ENCODE peak calls at places on chromosomes 12 and 14, in eight cellular contexts. One of them, this sample, is unnamed.

GRCh38 chr14:87934185-87934584 is 58.8 kb downstream of the GALC start:
- DNase-seq in hypothalamus: no peak
- DNase-seq in esophagus squamous epithelium: no peak
- DNase-seq in nucleus accumbens: no peak
- DNase-seq in activated CD4-positive, CD25-positive, alpha-beta regulatory T cell treated with anti-CD3 and anti-CD28 coated beads, Interleukin-2, amount 50 U/mL, for 16 hours: no peak
- DNase-seq in NCI-H460: no peak
- DNase-seq in NCI-H2171 treated with DMSO at 0.1 percent for 48 hours: no peak
- DNase-seq in T-helper 2 cell: no peak
- DNase-seq in this sample: no peak

GRCh38 chr12:21476949-21477348 is 24.5 kb downstream of the RECQL start:
- DNase-seq in hypothalamus: no peak
- DNase-seq in esophagus squamous epithelium: no peak
- DNase-seq in nucleus accumbens: no peak
- DNase-seq in activated CD4-positive, CD25-positive, alpha-beta regulatory T cell treated with anti-CD3 and anti-CD28 coated beads, Interleukin-2, amount 50 U/mL, for 16 hours: no peak
- DNase-seq in NCI-H460: no peak
- DNase-seq in NCI-H2171 treated with DMSO at 0.1 percent for 48 hours: no peak
- DNase-seq in T-helper 2 cell: no peak
- DNase-seq in this sample: no peak

GRCh38 chr12:27048822-27049752 is 26.7 kb downstream of the MED21 start:
- DNase-seq in hypothalamus: no peak
- DNase-seq in esophagus squamous epithelium: no peak
- DNase-seq in nucleus accumbens: no peak
- DNase-seq in activated CD4-positive, CD25-positive, alpha-beta regulatory T cell treated with anti-CD3 and anti-CD28 coated beads, Interleukin-2, amount 50 U/mL, for 16 hours: no peak
- DNase-seq in NCI-H460: peak
- DNase-seq in NCI-H2171 treated with DMSO at 0.1 percent for 48 hours: no peak
- DNase-seq in T-helper 2 cell: no peak
- DNase-seq in this sample: no peak

GRCh38 chr12:70190252-70191010 is 52.8 kb upstream of the CNOT2 start:
- DNase-seq in hypothalamus: no peak
- DNase-seq in esophagus squamous epithelium: no peak
- DNase-seq in nucleus accumbens: no peak
- DNase-seq in activated CD4-positive, CD25-positive, alpha-beta regulatory T cell treated with anti-CD3 and anti-CD28 coated beads, Interleukin-2, amount 50 U/mL, for 16 hours: no peak
- DNase-seq in NCI-H460: no peak
- DNase-seq in NCI-H2171 treated with DMSO at 0.1 percent for 48 hours: no peak
- DNase-seq in T-helper 2 cell: no peak
- DNase-seq in this sample: no peak

GRCh38 chr14:57502581-57503254 is 9.1 kb upstream of the CCDC198 start:
- DNase-seq in hypothalamus: no peak
- DNase-seq in esophagus squamous epithelium: no peak
- DNase-seq in nucleus accumbens: no peak
- DNase-seq in activated CD4-positive, CD25-positive, alpha-beta regulatory T cell treated with anti-CD3 and anti-CD28 coated beads, Interleukin-2, amount 50 U/mL, for 16 hours: no peak
- DNase-seq in NCI-H460: no peak
- DNase-seq in NCI-H2171 treated with DMSO at 0.1 percent for 48 hours: peak
- DNase-seq in T-helper 2 cell: no peak
- DNase-seq in this sample: no peak

GRCh38 chr14:20657216-20658211 is 16.0 kb upstream of the OR6S1 start:
- DNase-seq in hypothalamus: no peak
- DNase-seq in esophagus squamous epithelium: no peak
- DNase-seq in nucleus accumbens: no peak
- DNase-seq in activated CD4-positive, CD25-positive, alpha-beta regulatory T cell treated with anti-CD3 and anti-CD28 coated beads, Interleukin-2, amount 50 U/mL, for 16 hours: no peak
- DNase-seq in NCI-H460: no peak
- DNase-seq in NCI-H2171 treated with DMSO at 0.1 percent for 48 hours: no peak
- DNase-seq in T-helper 2 cell: no peak
- DNase-seq in this sample: no peak

GRCh38 chr12:109502332-109502731 is 24.9 kb downstream of the UBE3B start:
- DNase-seq in hypothalamus: no peak
- DNase-seq in esophagus squamous epithelium: no peak
- DNase-seq in nucleus accumbens: peak
- DNase-seq in activated CD4-positive, CD25-positive, alpha-beta regulatory T cell treated with anti-CD3 and anti-CD28 coated beads, Interleukin-2, amount 50 U/mL, for 16 hours: no peak
- DNase-seq in NCI-H460: no peak
- DNase-seq in NCI-H2171 treated with DMSO at 0.1 percent for 48 hours: no peak
- DNase-seq in T-helper 2 cell: no peak
- DNase-seq in this sample: no peak

GRCh38 chr14:106605548-106606448 is 1079.4 kb downstream of the TMEM121 start:
- DNase-seq in hypothalamus: no peak
- DNase-seq in esophagus squamous epithelium: peak
- DNase-seq in nucleus accumbens: no peak
- DNase-seq in activated CD4-positive, CD25-positive, alpha-beta regulatory T cell treated with anti-CD3 and anti-CD28 coated beads, Interleukin-2, amount 50 U/mL, for 16 hours: peak
- DNase-seq in NCI-H460: no peak
- DNase-seq in NCI-H2171 treated with DMSO at 0.1 percent for 48 hours: peak
- DNase-seq in T-helper 2 cell: peak
- DNase-seq in this sample: no peak

GRCh38 chr14:103348154-103348553 is 14.1 kb downstream of the EIF5 start:
- DNase-seq in hypothalamus: no peak
- DNase-seq in esophagus squamous epithelium: no peak
- DNase-seq in nucleus accumbens: no peak
- DNase-seq in activated CD4-positive, CD25-positive, alpha-beta regulatory T cell treated with anti-CD3 and anti-CD28 coated beads, Interleukin-2, amount 50 U/mL, for 16 hours: no peak
- DNase-seq in NCI-H460: no peak
- DNase-seq in NCI-H2171 treated with DMSO at 0.1 percent for 48 hours: no peak
- DNase-seq in T-helper 2 cell: no peak
- DNase-seq in this sample: no peak

GRCh38 chr14:92540472-92541048 is 27.0 kb downstream of the RIN3 start:
- DNase-seq in hypothalamus: no peak
- DNase-seq in esophagus squamous epithelium: peak
- DNase-seq in nucleus accumbens: peak
- DNase-seq in activated CD4-positive, CD25-positive, alpha-beta regulatory T cell treated with anti-CD3 and anti-CD28 coated beads, Interleukin-2, amount 50 U/mL, for 16 hours: no peak
- DNase-seq in NCI-H460: peak
- DNase-seq in NCI-H2171 treated with DMSO at 0.1 percent for 48 hours: peak
- DNase-seq in T-helper 2 cell: no peak
- DNase-seq in this sample: no peak

GRCh38 chr14:53967606-53968005 is 11.0 kb upstream of the BMP4 start:
- DNase-seq in hypothalamus: no peak
- DNase-seq in esophagus squamous epithelium: no peak
- DNase-seq in nucleus accumbens: no peak
- DNase-seq in activated CD4-positive, CD25-positive, alpha-beta regulatory T cell treated with anti-CD3 and anti-CD28 coated beads, Interleukin-2, amount 50 U/mL, for 16 hours: no peak
- DNase-seq in NCI-H460: no peak
- DNase-seq in NCI-H2171 treated with DMSO at 0.1 percent for 48 hours: no peak
- DNase-seq in T-helper 2 cell: no peak
- DNase-seq in this sample: no peak

GRCh38 chr12:128818065-128819022 is 5.4 kb downstream of the SLC15A4 start:
- DNase-seq in hypothalamus: no peak
- DNase-seq in esophagus squamous epithelium: no peak
- DNase-seq in nucleus accumbens: no peak
- DNase-seq in activated CD4-positive, CD25-positive, alpha-beta regulatory T cell treated with anti-CD3 and anti-CD28 coated beads, Interleukin-2, amount 50 U/mL, for 16 hours: no peak
- DNase-seq in NCI-H460: no peak
- DNase-seq in NCI-H2171 treated with DMSO at 0.1 percent for 48 hours: no peak
- DNase-seq in T-helper 2 cell: no peak
- DNase-seq in this sample: no peak

GRCh38 chr12:10498042-10498441 is 7.6 kb upstream of the EIF2S3B start:
- DNase-seq in hypothalamus: no peak
- DNase-seq in esophagus squamous epithelium: no peak
- DNase-seq in nucleus accumbens: no peak
- DNase-seq in activated CD4-positive, CD25-positive, alpha-beta regulatory T cell treated with anti-CD3 and anti-CD28 coated beads, Interleukin-2, amount 50 U/mL, for 16 hours: no peak
- DNase-seq in NCI-H460: no peak
- DNase-seq in NCI-H2171 treated with DMSO at 0.1 percent for 48 hours: no peak
- DNase-seq in T-helper 2 cell: no peak
- DNase-seq in this sample: no peak

GRCh38 chr12:116717466-116718457 is 20.1 kb downstream of the SPRING1 start:
- DNase-seq in hypothalamus: no peak
- DNase-seq in esophagus squamous epithelium: no peak
- DNase-seq in nucleus accumbens: peak
- DNase-seq in activated CD4-positive, CD25-positive, alpha-beta regulatory T cell treated with anti-CD3 and anti-CD28 coated beads, Interleukin-2, amount 50 U/mL, for 16 hours: no peak
- DNase-seq in NCI-H460: no peak
- DNase-seq in NCI-H2171 treated with DMSO at 0.1 percent for 48 hours: no peak
- DNase-seq in T-helper 2 cell: no peak
- DNase-seq in this sample: no peak

GRCh38 chr12:49706351-49707126 is 666 bp downstream of the FMNL3 start:
- DNase-seq in hypothalamus: no peak
- DNase-seq in esophagus squamous epithelium: no peak
- DNase-seq in nucleus accumbens: peak
- DNase-seq in activated CD4-positive, CD25-positive, alpha-beta regulatory T cell treated with anti-CD3 and anti-CD28 coated beads, Interleukin-2, amount 50 U/mL, for 16 hours: no peak
- DNase-seq in NCI-H460: no peak
- DNase-seq in NCI-H2171 treated with DMSO at 0.1 percent for 48 hours: peak
- DNase-seq in T-helper 2 cell: no peak
- DNase-seq in this sample: no peak

GRCh38 chr14:102913341-102914211 is 8.9 kb upstream of the AMN start:
- DNase-seq in hypothalamus: no peak
- DNase-seq in esophagus squamous epithelium: no peak
- DNase-seq in nucleus accumbens: no peak
- DNase-seq in activated CD4-positive, CD25-positive, alpha-beta regulatory T cell treated with anti-CD3 and anti-CD28 coated beads, Interleukin-2, amount 50 U/mL, for 16 hours: no peak
- DNase-seq in NCI-H460: no peak
- DNase-seq in NCI-H2171 treated with DMSO at 0.1 percent for 48 hours: no peak
- DNase-seq in T-helper 2 cell: no peak
- DNase-seq in this sample: no peak

GRCh38 chr12:112418596-112419268 is at the start of gene PTPN11:
- DNase-seq in hypothalamus: peak
- DNase-seq in esophagus squamous epithelium: peak
- DNase-seq in nucleus accumbens: peak
- DNase-seq in activated CD4-positive, CD25-positive, alpha-beta regulatory T cell treated with anti-CD3 and anti-CD28 coated beads, Interleukin-2, amount 50 U/mL, for 16 hours: peak
- DNase-seq in NCI-H460: peak
- DNase-seq in NCI-H2171 treated with DMSO at 0.1 percent for 48 hours: peak
- DNase-seq in T-helper 2 cell: peak
- DNase-seq in this sample: peak

GRCh38 chr14:53951661-53952265 is 4.9 kb downstream of the BMP4 start:
- DNase-seq in hypothalamus: no peak
- DNase-seq in esophagus squamous epithelium: no peak
- DNase-seq in nucleus accumbens: no peak
- DNase-seq in activated CD4-positive, CD25-positive, alpha-beta regulatory T cell treated with anti-CD3 and anti-CD28 coated beads, Interleukin-2, amount 50 U/mL, for 16 hours: no peak
- DNase-seq in NCI-H460: no peak
- DNase-seq in NCI-H2171 treated with DMSO at 0.1 percent for 48 hours: no peak
- DNase-seq in T-helper 2 cell: no peak
- DNase-seq in this sample: no peak

GRCh38 chr14:61620130-61620946 is 75.0 kb upstream of the HIF1A start:
- DNase-seq in hypothalamus: no peak
- DNase-seq in esophagus squamous epithelium: no peak
- DNase-seq in nucleus accumbens: no peak
- DNase-seq in activated CD4-positive, CD25-positive, alpha-beta regulatory T cell treated with anti-CD3 and anti-CD28 coated beads, Interleukin-2, amount 50 U/mL, for 16 hours: no peak
- DNase-seq in NCI-H460: no peak
- DNase-seq in NCI-H2171 treated with DMSO at 0.1 percent for 48 hours: no peak
- DNase-seq in T-helper 2 cell: no peak
- DNase-seq in this sample: no peak

GRCh38 chr14:74502236-74503019 is 8.9 kb downstream of the ISCA2 start:
- DNase-seq in hypothalamus: no peak
- DNase-seq in esophagus squamous epithelium: no peak
- DNase-seq in nucleus accumbens: no peak
- DNase-seq in activated CD4-positive, CD25-positive, alpha-beta regulatory T cell treated with anti-CD3 and anti-CD28 coated beads, Interleukin-2, amount 50 U/mL, for 16 hours: no peak
- DNase-seq in NCI-H460: peak
- DNase-seq in NCI-H2171 treated with DMSO at 0.1 percent for 48 hours: peak
- DNase-seq in T-helper 2 cell: no peak
- DNase-seq in this sample: no peak

GRCh38 chr14:23379331-23380196 is 2.7 kb downstream of the CMTM5 start:
- DNase-seq in hypothalamus: no peak
- DNase-seq in esophagus squamous epithelium: no peak
- DNase-seq in nucleus accumbens: no peak
- DNase-seq in activated CD4-positive, CD25-positive, alpha-beta regulatory T cell treated with anti-CD3 and anti-CD28 coated beads, Interleukin-2, amount 50 U/mL, for 16 hours: peak
- DNase-seq in NCI-H460: peak
- DNase-seq in NCI-H2171 treated with DMSO at 0.1 percent for 48 hours: peak
- DNase-seq in T-helper 2 cell: peak
- DNase-seq in this sample: no peak

GRCh38 chr14:64878775-64879634 is 702 bp downstream of the SPTB start:
- DNase-seq in hypothalamus: no peak
- DNase-seq in esophagus squamous epithelium: no peak
- DNase-seq in nucleus accumbens: peak
- DNase-seq in activated CD4-positive, CD25-positive, alpha-beta regulatory T cell treated with anti-CD3 and anti-CD28 coated beads, Interleukin-2, amount 50 U/mL, for 16 hours: no peak
- DNase-seq in NCI-H460: no peak
- DNase-seq in NCI-H2171 treated with DMSO at 0.1 percent for 48 hours: peak
- DNase-seq in T-helper 2 cell: no peak
- DNase-seq in this sample: no peak

GRCh38 chr14:96090441-96091148 is 51.4 kb downstream of the C14orf132 start:
- DNase-seq in hypothalamus: peak
- DNase-seq in esophagus squamous epithelium: no peak
- DNase-seq in nucleus accumbens: peak
- DNase-seq in activated CD4-positive, CD25-positive, alpha-beta regulatory T cell treated with anti-CD3 and anti-CD28 coated beads, Interleukin-2, amount 50 U/mL, for 16 hours: no peak
- DNase-seq in NCI-H460: no peak
- DNase-seq in NCI-H2171 treated with DMSO at 0.1 percent for 48 hours: peak
- DNase-seq in T-helper 2 cell: no peak
- DNase-seq in this sample: no peak

GRCh38 chr12:86233126-86233525 is 23.1 kb downstream of the MGAT4C start:
- DNase-seq in hypothalamus: no peak
- DNase-seq in esophagus squamous epithelium: no peak
- DNase-seq in nucleus accumbens: no peak
- DNase-seq in activated CD4-positive, CD25-positive, alpha-beta regulatory T cell treated with anti-CD3 and anti-CD28 coated beads, Interleukin-2, amount 50 U/mL, for 16 hours: no peak
- DNase-seq in NCI-H460: no peak
- DNase-seq in NCI-H2171 treated with DMSO at 0.1 percent for 48 hours: no peak
- DNase-seq in T-helper 2 cell: no peak
- DNase-seq in this sample: no peak

GRCh38 chr12:10304161-10304574 is 3.5 kb upstream of the KLRD1 start:
- DNase-seq in hypothalamus: no peak
- DNase-seq in esophagus squamous epithelium: no peak
- DNase-seq in nucleus accumbens: no peak
- DNase-seq in activated CD4-positive, CD25-positive, alpha-beta regulatory T cell treated with anti-CD3 and anti-CD28 coated beads, Interleukin-2, amount 50 U/mL, for 16 hours: no peak
- DNase-seq in NCI-H460: no peak
- DNase-seq in NCI-H2171 treated with DMSO at 0.1 percent for 48 hours: no peak
- DNase-seq in T-helper 2 cell: no peak
- DNase-seq in this sample: no peak

GRCh38 chr12:63997198-63997597 is 152.7 kb downstream of the SRGAP1 start:
- DNase-seq in hypothalamus: no peak
- DNase-seq in esophagus squamous epithelium: no peak
- DNase-seq in nucleus accumbens: no peak
- DNase-seq in activated CD4-positive, CD25-positive, alpha-beta regulatory T cell treated with anti-CD3 and anti-CD28 coated beads, Interleukin-2, amount 50 U/mL, for 16 hours: no peak
- DNase-seq in NCI-H460: no peak
- DNase-seq in NCI-H2171 treated with DMSO at 0.1 percent for 48 hours: peak
- DNase-seq in T-helper 2 cell: no peak
- DNase-seq in this sample: no peak

GRCh38 chr12:123989168-123989567 is 16.2 kb downstream of the ZNF664 start:
- DNase-seq in hypothalamus: no peak
- DNase-seq in esophagus squamous epithelium: no peak
- DNase-seq in nucleus accumbens: no peak
- DNase-seq in activated CD4-positive, CD25-positive, alpha-beta regulatory T cell treated with anti-CD3 and anti-CD28 coated beads, Interleukin-2, amount 50 U/mL, for 16 hours: no peak
- DNase-seq in NCI-H460: no peak
- DNase-seq in NCI-H2171 treated with DMSO at 0.1 percent for 48 hours: no peak
- DNase-seq in T-helper 2 cell: no peak
- DNase-seq in this sample: no peak

GRCh38 chr14:59630281-59630963 is 53.8 kb upstream of the CCDC175 start:
- DNase-seq in hypothalamus: peak
- DNase-seq in esophagus squamous epithelium: no peak
- DNase-seq in nucleus accumbens: peak
- DNase-seq in activated CD4-positive, CD25-positive, alpha-beta regulatory T cell treated with anti-CD3 and anti-CD28 coated beads, Interleukin-2, amount 50 U/mL, for 16 hours: no peak
- DNase-seq in NCI-H460: peak
- DNase-seq in NCI-H2171 treated with DMSO at 0.1 percent for 48 hours: peak
- DNase-seq in T-helper 2 cell: no peak
- DNase-seq in this sample: no peak

GRCh38 chr12:89163918-89164317 is 188.4 kb downstream of the DUSP6 start:
- DNase-seq in hypothalamus: no peak
- DNase-seq in esophagus squamous epithelium: no peak
- DNase-seq in nucleus accumbens: no peak
- DNase-seq in activated CD4-positive, CD25-positive, alpha-beta regulatory T cell treated with anti-CD3 and anti-CD28 coated beads, Interleukin-2, amount 50 U/mL, for 16 hours: no peak
- DNase-seq in NCI-H460: no peak
- DNase-seq in NCI-H2171 treated with DMSO at 0.1 percent for 48 hours: no peak
- DNase-seq in T-helper 2 cell: no peak
- DNase-seq in this sample: no peak

GRCh38 chr14:90553921-90554336 is 157.1 kb downstream of the CALM1 start:
- DNase-seq in hypothalamus: no peak
- DNase-seq in esophagus squamous epithelium: no peak
- DNase-seq in nucleus accumbens: peak
- DNase-seq in activated CD4-positive, CD25-positive, alpha-beta regulatory T cell treated with anti-CD3 and anti-CD28 coated beads, Interleukin-2, amount 50 U/mL, for 16 hours: no peak
- DNase-seq in NCI-H460: no peak
- DNase-seq in NCI-H2171 treated with DMSO at 0.1 percent for 48 hours: peak
- DNase-seq in T-helper 2 cell: no peak
- DNase-seq in this sample: no peak

GRCh38 chr14:59464651-59465569 is at the start of gene GPR135:
- DNase-seq in hypothalamus: no peak
- DNase-seq in esophagus squamous epithelium: no peak
- DNase-seq in nucleus accumbens: peak
- DNase-seq in activated CD4-positive, CD25-positive, alpha-beta regulatory T cell treated with anti-CD3 and anti-CD28 coated beads, Interleukin-2, amount 50 U/mL, for 16 hours: no peak
- DNase-seq in NCI-H460: no peak
- DNase-seq in NCI-H2171 treated with DMSO at 0.1 percent for 48 hours: peak
- DNase-seq in T-helper 2 cell: peak
- DNase-seq in this sample: no peak

GRCh38 chr12:62722971-62723680 is 211.8 kb downstream of the PPM1H start:
- DNase-seq in hypothalamus: no peak
- DNase-seq in esophagus squamous epithelium: no peak
- DNase-seq in nucleus accumbens: no peak
- DNase-seq in activated CD4-positive, CD25-positive, alpha-beta regulatory T cell treated with anti-CD3 and anti-CD28 coated beads, Interleukin-2, amount 50 U/mL, for 16 hours: no peak
- DNase-seq in NCI-H460: no peak
- DNase-seq in NCI-H2171 treated with DMSO at 0.1 percent for 48 hours: peak
- DNase-seq in T-helper 2 cell: no peak
- DNase-seq in this sample: no peak

GRCh38 chr12:3962661-3963483 is 89.7 kb upstream of the PARP11 start:
- DNase-seq in hypothalamus: no peak
- DNase-seq in esophagus squamous epithelium: no peak
- DNase-seq in nucleus accumbens: no peak
- DNase-seq in activated CD4-positive, CD25-positive, alpha-beta regulatory T cell treated with anti-CD3 and anti-CD28 coated beads, Interleukin-2, amount 50 U/mL, for 16 hours: peak
- DNase-seq in NCI-H460: no peak
- DNase-seq in NCI-H2171 treated with DMSO at 0.1 percent for 48 hours: no peak
- DNase-seq in T-helper 2 cell: peak
- DNase-seq in this sample: no peak

GRCh38 chr12:87231818-87232217 is 797.4 kb downstream of the C12orf50 start:
- DNase-seq in hypothalamus: no peak
- DNase-seq in esophagus squamous epithelium: no peak
- DNase-seq in nucleus accumbens: no peak
- DNase-seq in activated CD4-positive, CD25-positive, alpha-beta regulatory T cell treated with anti-CD3 and anti-CD28 coated beads, Interleukin-2, amount 50 U/mL, for 16 hours: no peak
- DNase-seq in NCI-H460: no peak
- DNase-seq in NCI-H2171 treated with DMSO at 0.1 percent for 48 hours: no peak
- DNase-seq in T-helper 2 cell: no peak
- DNase-seq in this sample: no peak